ENCODE peak calls at places on chromosome 18, in seven cellular contexts. N is A172; C is kidney glomerular epithelial cell; J is naive thymus-derived CD8-positive, alpha-beta T cell; G is astrocyte of the cerebellum; B is PC-3; S is caudate nucleus. E is an unnamed sample.

GRCh38 chr18:23207191-23207955 is 72.1 kb downstream of the CABLES1 start:
- DNase-seq in N (no peak), C (no peak), J (no peak), G (no peak), B (peak), S (no peak), E (no peak)

GRCh38 chr18:54822872-54823845 is 5.1 kb upstream of the RAB27B start:
- DNase-seq in N (peak), C (no peak), J (no peak), G (peak), B (peak), S (no peak), E (no peak)

GRCh38 chr18:75248426-75249191 is 38.0 kb downstream of the TSHZ1 start:
- DNase-seq in N (no peak), C (peak), J (no peak), G (no peak), B (no peak), S (no peak), E (no peak)

GRCh38 chr18:49276680-49277079 is 183.8 kb downstream of the DYM start:
- DNase-seq in N (no peak), C (no peak), J (no peak), G (no peak), B (no peak), S (no peak), E (no peak)

GRCh38 chr18:79506191-79507075 is 110.7 kb downstream of the NFATC1 start:
- DNase-seq in N (peak), C (no peak), J (no peak), G (no peak), B (no peak), S (no peak), E (no peak)

GRCh38 chr18:69787825-69788547 is 159.7 kb downstream of the CD226 start:
- DNase-seq in N (peak), C (peak), J (no peak), G (peak), B (peak), S (no peak), E (no peak)

GRCh38 chr18:5294113-5294617 is 1.4 kb downstream of the ZBTB14 start:
- DNase-seq in N (peak), C (no peak), J (peak), G (no peak), B (no peak), S (no peak), E (no peak)

GRCh38 chr18:22650247-22650646 is 232.5 kb upstream of the CTAGE1 start:
- DNase-seq in N (no peak), C (no peak), J (no peak), G (no peak), B (no peak), S (no peak), E (no peak)

GRCh38 chr18:31325051-31325450 is 7.1 kb downstream of the DSG1 start:
- DNase-seq in N (peak), C (peak), J (no peak), G (peak), B (peak), S (no peak), E (no peak)

GRCh38 chr18:61569176-61569892 is 236.1 kb downstream of the CDH20 start:
- DNase-seq in N (peak), C (peak), J (no peak), G (peak), B (peak), S (no peak), E (no peak)

GRCh38 chr18:8627107-8627472 is 17.9 kb downstream of the RAB12 start:
- DNase-seq in N (no peak), C (no peak), J (no peak), G (no peak), B (no peak), S (peak), E (no peak)

GRCh38 chr18:13245481-13246000 is 27.0 kb downstream of the LDLRAD4 start:
- DNase-seq in N (no peak), C (no peak), J (no peak), G (no peak), B (no peak), S (no peak), E (no peak)

GRCh38 chr18:74499633-74500032 is 3.5 kb downstream of the CNDP2 start:
- DNase-seq in N (peak), C (no peak), J (peak), G (no peak), B (peak), S (no peak), E (no peak)

GRCh38 chr18:23890589-23890988 is 124.0 kb upstream of the TTC39C start:
- DNase-seq in N (peak), C (peak), J (no peak), G (peak), B (peak), S (no peak), E (no peak)

GRCh38 chr18:59565957-59566356 is 131.3 kb downstream of the CCBE1 start:
- DNase-seq in N (no peak), C (no peak), J (no peak), G (no peak), B (no peak), S (no peak), E (no peak)

GRCh38 chr18:57437782-57438668 is 2.9 kb downstream of the ONECUT2 start:
- DNase-seq in N (peak), C (peak), J (peak), G (no peak), B (peak), S (peak), E (no peak)